ENCODE peak calls at places on chromosomes 1 and 21, in nine cellular contexts. K is AG20443; V is neuronal stem cell; A is glutamatergic neuron; T is activated CD4-positive, alpha-beta T cell treated with anti-CD3 and anti-CD28 coated beads for 1 hour; M is WTC11; H is HFFc6; F is HAP-1; Q is A172. O is an unnamed sample.

GRCh38 chr21:42009018-42009830 is 936 bp downstream of the ZBTB21 start:
- DNase-seq in K (peak), V (peak), A (peak), T (peak), M (peak), H (peak), F (peak), Q (peak), O (no peak)

GRCh38 chr1:178551307-178551706 is 38.4 kb downstream of the TEX35 start:
- DNase-seq in K (no peak), V (no peak), A (no peak), T (no peak), M (no peak), H (no peak), F (no peak), Q (no peak), O (no peak)

GRCh38 chr1:206890690-206891089 is 6.6 kb upstream of the IL24 start:
- DNase-seq in K (peak), V (no peak), A (no peak), T (no peak), M (no peak), H (peak), F (no peak), Q (peak), O (no peak)

GRCh38 chr1:32336963-32337675 is 1.1 kb upstream of the MARCKSL1 start:
- DNase-seq in K (no peak), V (no peak), A (no peak), T (no peak), M (no peak), H (no peak), F (no peak), Q (peak), O (no peak)

GRCh38 chr21:34914239-34914638 is 134.9 kb downstream of the RUNX1 start:
- DNase-seq in K (no peak), V (no peak), A (no peak), T (no peak), M (no peak), H (no peak), F (no peak), Q (no peak), O (no peak)

GRCh38 chr1:38287036-38287435 is 240.4 kb upstream of the POU3F1 start:
- DNase-seq in K (no peak), V (no peak), A (no peak), T (no peak), M (no peak), H (no peak), F (no peak), Q (no peak), O (no peak)

GRCh38 chr1:43241352-43241953 is 28.3 kb upstream of the TMEM125 start:
- DNase-seq in K (no peak), V (no peak), A (no peak), T (no peak), M (no peak), H (peak), F (no peak), Q (peak), O (no peak)

GRCh38 chr1:78377356-78377928 is 113.3 kb upstream of the PTGFR start:
- DNase-seq in K (no peak), V (no peak), A (no peak), T (no peak), M (no peak), H (no peak), F (no peak), Q (no peak), O (no peak)

GRCh38 chr21:44070391-44070790 is 36.8 kb upstream of the PWP2 start:
- DNase-seq in K (no peak), V (no peak), A (no peak), T (no peak), M (no peak), H (no peak), F (no peak), Q (no peak), O (no peak)

GRCh38 chr1:168405931-168406330 is 125.3 kb downstream of the TBX19 start:
- DNase-seq in K (no peak), V (no peak), A (no peak), T (no peak), M (no peak), H (no peak), F (no peak), Q (no peak), O (no peak)

GRCh38 chr1:225755668-225756294 is 21.8 kb upstream of the SRP9 start:
- DNase-seq in K (no peak), V (no peak), A (peak), T (no peak), M (no peak), H (no peak), F (no peak), Q (no peak), O (no peak)

GRCh38 chr1:177355575-177355974 is 184.8 kb downstream of the BRINP2 start:
- DNase-seq in K (peak), V (peak), A (peak), T (no peak), M (peak), H (no peak), F (no peak), Q (no peak), O (no peak)

GRCh38 chr1:228283476-228284147 is 75.8 kb downstream of the OBSCN start:
- DNase-seq in K (no peak), V (no peak), A (no peak), T (no peak), M (no peak), H (no peak), F (no peak), Q (no peak), O (no peak)

GRCh38 chr1:235513495-235514366 is 9.5 kb upstream of the B3GALNT2 start:
- DNase-seq in K (peak), V (peak), A (no peak), T (no peak), M (no peak), H (peak), F (peak), Q (peak), O (peak)

GRCh38 chr1:179447489-179447888 is 81.7 kb downstream of the AXDND1 start:
- DNase-seq in K (no peak), V (no peak), A (no peak), T (no peak), M (peak), H (peak), F (no peak), Q (peak), O (no peak)